ENCODE peak calls at places on chromosomes 6 and 20, in ten cellular contexts. T, Z, F, S, M, H, W, D, Y and U are unnamed samples.
A peak's percentile ranks its signal among the peaks of the same experiment; 100 is the strongest.

GRCh38 chr20:56453347-56453746 is 15.1 kb upstream of the RTF2 start:
- DNase-seq in D (peak; percentile 29), M (peak; percentile 54), Y (no peak), T (no peak), S (no peak), W (no peak), Z (no peak), H (no peak), F (no peak), U (peak; percentile 68)

GRCh38 chr6:44699082-44699481 is 311.6 kb downstream of the CDC5L start:
- DNase-seq in H (no peak), W (no peak), F (no peak), Y (no peak), T (no peak), S (no peak), Z (no peak), M (no peak), D (no peak), U (no peak)

GRCh38 chr6:45843848-45844521 is 171.7 kb downstream of the CLIC5 start:
- DNase-seq in S (no peak), T (no peak), Z (no peak), W (no peak), Y (no peak), H (no peak), F (no peak), M (no peak), D (no peak), U (no peak)

GRCh38 chr6:143400258-143401059 is 50.0 kb downstream of the ADAT2 start:
- DNase-seq in Y (no peak), S (no peak), H (no peak), D (no peak), Z (no peak), F (no peak), W (no peak), T (no peak), M (peak; percentile 20), U (no peak)

GRCh38 chr6:25267662-25268061 is 11.5 kb upstream of the CARMIL1 start:
- DNase-seq in S (no peak), T (no peak), M (no peak), H (no peak), F (no peak), D (no peak), Y (no peak), W (no peak), Z (no peak), U (no peak)

GRCh38 chr6:18493421-18493891 is 106.3 kb downstream of the RNF144B start:
- DNase-seq in S (no peak), Y (no peak), Z (peak; percentile 54), H (no peak), W (no peak), F (no peak), D (no peak), M (no peak), T (no peak), U (no peak)

GRCh38 chr6:55839080-55839479 is 36.3 kb downstream of the BMP5 start:
- DNase-seq in Z (no peak), H (no peak), W (no peak), Y (no peak), S (no peak), D (no peak), T (no peak), M (no peak), F (no peak), U (no peak)

GRCh38 chr6:31265926-31266325 is 6.0 kb downstream of the HLA-C start:
- DNase-seq in Z (no peak), S (no peak), Y (no peak), W (no peak), H (no peak), T (no peak), M (no peak), D (no peak), F (no peak), U (no peak)

GRCh38 chr6:3321042-3321441 is 62.3 kb downstream of the PSMG4 start:
- DNase-seq in W (peak; percentile 9), F (no peak), Z (no peak), T (no peak), Y (no peak), H (no peak), M (no peak), D (no peak), S (no peak), U (no peak)

GRCh38 chr6:168163096-168163731 is 84.2 kb upstream of the FRMD1 start:
- DNase-seq in S (no peak), F (no peak), D (no peak), W (no peak), T (peak; percentile 13), Z (no peak), Y (no peak), M (no peak), H (no peak), U (no peak)

GRCh38 chr6:145948328-145948727 is 15.8 kb downstream of the SHPRH start:
- DNase-seq in W (no peak), Y (no peak), T (peak; percentile 3), D (no peak), Z (no peak), M (no peak), F (no peak), S (no peak), H (no peak), U (no peak)

GRCh38 chr6:169669889-169670288 is 31.9 kb downstream of the WDR27 start:
- DNase-seq in D (no peak), F (no peak), Z (no peak), S (no peak), M (no peak), H (no peak), W (no peak), Y (no peak), T (no peak), U (no peak)

GRCh38 chr6:42340516-42340915 is 111.2 kb downstream of the TRERF1 start:
- DNase-seq in Z (no peak), F (no peak), T (no peak), M (no peak), S (no peak), D (no peak), H (no peak), Y (no peak), W (no peak), U (no peak)

GRCh38 chr6:124339610-124340339 is 536.1 kb downstream of the NKAIN2 start:
- DNase-seq in S (no peak), W (no peak), F (no peak), Z (no peak), M (no peak), Y (no peak), T (no peak), D (no peak), H (no peak), U (no peak)

GRCh38 chr6:124334359-124334758 is 530.7 kb downstream of the NKAIN2 start:
- DNase-seq in W (no peak), D (no peak), S (no peak), M (no peak), Z (no peak), Y (no peak), F (no peak), H (no peak), T (no peak), U (no peak)
- TF ChIP-seq CTCF in W (no peak), D (no peak), S (no peak), M (no peak), Z (no peak), Y (no peak), F (no peak), H (no peak), T (no peak), U (no peak)

DNA sequence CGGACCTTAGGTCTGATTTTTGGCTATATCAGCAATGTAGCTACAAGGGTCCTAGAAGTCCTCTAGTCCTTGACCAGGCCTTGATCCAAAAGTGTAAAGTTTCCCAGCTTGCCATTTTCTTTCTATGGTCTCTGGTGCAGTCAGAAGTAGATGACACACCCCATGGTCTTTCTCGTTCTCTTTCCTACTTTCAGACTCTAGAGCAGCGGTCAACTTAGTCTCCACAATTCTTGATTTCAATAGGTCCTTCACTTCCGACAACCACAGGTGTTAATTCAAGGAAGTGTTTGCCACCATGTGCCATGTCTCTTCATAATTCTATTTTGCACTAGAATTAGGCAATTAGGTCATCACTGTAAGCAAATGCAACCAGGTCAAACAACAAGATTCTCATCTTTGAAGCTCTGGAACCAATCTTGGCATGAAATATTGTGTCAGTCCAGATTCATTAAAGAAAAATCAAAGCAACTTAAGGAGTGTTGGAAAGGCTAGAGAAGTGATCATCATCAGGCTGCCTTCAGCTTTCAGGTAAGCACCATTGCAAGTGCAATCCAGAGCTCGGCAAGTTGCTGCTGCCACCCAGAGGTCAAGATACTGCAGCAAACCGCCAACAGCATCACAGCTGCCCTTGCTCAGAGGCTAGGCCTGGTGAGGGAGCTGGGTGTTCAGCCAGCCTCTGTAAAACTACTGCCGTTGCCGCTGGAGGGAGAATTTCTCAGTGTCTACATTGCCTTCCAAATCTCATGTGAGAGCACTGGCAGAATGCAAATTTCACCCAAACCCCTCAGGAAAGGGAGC is 5.6 kb upstream of the SYNE1 start:
- DNase-seq in T (peak; percentile 57), H (no peak), M (peak; percentile 89), F (peak; percentile 77), Z (peak; percentile 78), S (peak; percentile 35), Y (no peak), W (peak; percentile 45), D (no peak), U (peak; percentile 24)
- TF ChIP-seq CTCF in T (peak; percentile 66), H (peak; percentile 70), M (peak; percentile 76), F (peak; percentile 71), Z (peak; percentile 60), S (peak; percentile 44), Y (peak; percentile 58), W (peak; percentile 27), D (peak; percentile 75), U (peak; percentile 16)

DNA sequence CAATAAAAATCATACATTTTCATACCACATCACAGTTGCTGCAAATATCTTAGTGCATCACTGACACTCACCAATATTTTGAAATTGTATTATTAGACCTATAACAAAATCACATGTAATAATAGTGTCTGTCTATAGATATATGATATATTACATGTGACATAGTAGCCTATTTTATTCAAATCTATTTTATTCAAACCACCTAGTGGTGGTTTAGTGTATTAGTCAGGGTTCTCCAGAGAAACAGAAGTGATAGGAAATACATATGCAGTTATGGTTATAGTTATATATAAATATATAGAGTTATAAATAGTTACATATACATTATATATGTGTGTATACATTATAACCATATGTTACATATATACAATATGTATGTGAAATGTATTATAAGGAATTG is 366.5 kb upstream of the ARID1B start:
- DNase-seq in W (no peak), Y (no peak), S (no peak), D (no peak), Z (no peak), T (no peak), H (no peak), F (no peak), M (no peak), U (no peak)
- TF ChIP-seq CTCF in W (peak; percentile 12), Y (peak; percentile 67), S (peak; percentile 27), D (peak; percentile 8), Z (no peak), T (peak; percentile 67), H (no peak), F (peak; percentile 6), M (no peak), U (no peak)

GRCh38 chr6:77930945-77931344 is 278.1 kb downstream of the MEI4 start:
- DNase-seq in F (no peak), T (no peak), S (no peak), H (no peak), W (no peak), D (no peak), Z (no peak), M (no peak), Y (no peak), U (no peak)

GRCh38 chr6:77930382-77930781 is 277.5 kb downstream of the MEI4 start:
- DNase-seq in Z (no peak), M (no peak), F (no peak), W (no peak), S (no peak), T (no peak), Y (no peak), D (no peak), H (no peak), U (no peak)

GRCh38 chr6:77926198-77926752 is 273.4 kb downstream of the MEI4 start:
- DNase-seq in W (no peak), S (no peak), H (no peak), Y (no peak), F (peak; percentile 11), M (peak; percentile 29), D (no peak), Z (no peak), T (no peak), U (no peak)
- TF ChIP-seq CTCF in W (no peak), S (no peak), H (no peak), Y (peak; percentile 64), F (no peak), M (peak; percentile 30), D (peak; percentile 19), Z (no peak), T (no peak), U (no peak)